ENCODE peak calls at places on chromosomes 5 and 9, in nine cellular contexts. One of them, this sample, is unnamed.
A peak's percentile ranks its signal among the peaks of the same experiment; 100 is the strongest.

GRCh38 chr5:1792842-1793266 is 6.8 kb downstream of the MRPL36 start:
- DNase-seq in NCI-H146: no peak
- DNase-seq in uterus: no peak
- DNase-seq in stimulated activated CD4-positive, alpha-beta T cell treated with anti-CD3 and anti-CD28 coated beads, Interleukin-1b, Interleukin-23, amount 100 ng/mL, for 48 hours: peak; percentile 82
- DNase-seq in Daoy: peak; percentile 93
- DNase-seq in CD8-positive, alpha-beta T cell: peak; percentile 75
- DNase-seq in psoas muscle: no peak
- DNase-seq in LoVo: peak; percentile 31
- DNase-seq in activated CD8-positive, alpha-beta memory T cell treated with anti-CD3 and anti-CD28 coated beads for 4 hours: peak; percentile 51
- DNase-seq in this sample: peak; percentile 85

GRCh38 chr9:71796368-71796767 is 28.1 kb upstream of the CEMIP2 start:
- DNase-seq in activated CD8-positive, alpha-beta memory T cell treated with anti-CD3 and anti-CD28 coated beads for 4 hours: no peak
- DNase-seq in Daoy: no peak
- DNase-seq in psoas muscle: no peak
- DNase-seq in NCI-H146: no peak
- DNase-seq in stimulated activated CD4-positive, alpha-beta T cell treated with anti-CD3 and anti-CD28 coated beads, Interleukin-1b, Interleukin-23, amount 100 ng/mL, for 48 hours: peak; percentile 42
- DNase-seq in LoVo: no peak
- DNase-seq in uterus: no peak
- DNase-seq in CD8-positive, alpha-beta T cell: no peak
- DNase-seq in this sample: no peak

GRCh38 chr5:157384971-157385709 is 74.9 kb upstream of the NIPAL4 start:
- DNase-seq in Daoy: peak; percentile 91
- DNase-seq in NCI-H146: no peak
- DNase-seq in psoas muscle: no peak
- DNase-seq in uterus: peak; percentile 73
- DNase-seq in stimulated activated CD4-positive, alpha-beta T cell treated with anti-CD3 and anti-CD28 coated beads, Interleukin-1b, Interleukin-23, amount 100 ng/mL, for 48 hours: no peak
- DNase-seq in LoVo: no peak
- DNase-seq in activated CD8-positive, alpha-beta memory T cell treated with anti-CD3 and anti-CD28 coated beads for 4 hours: no peak
- DNase-seq in CD8-positive, alpha-beta T cell: no peak
- DNase-seq in this sample: no peak

GRCh38 chr9:75087279-75087823 is 604 bp downstream of the NMRK1 start:
- DNase-seq in CD8-positive, alpha-beta T cell: peak; percentile 53
- DNase-seq in uterus: no peak
- DNase-seq in NCI-H146: no peak
- DNase-seq in stimulated activated CD4-positive, alpha-beta T cell treated with anti-CD3 and anti-CD28 coated beads, Interleukin-1b, Interleukin-23, amount 100 ng/mL, for 48 hours: peak; percentile 35
- DNase-seq in activated CD8-positive, alpha-beta memory T cell treated with anti-CD3 and anti-CD28 coated beads for 4 hours: no peak
- DNase-seq in psoas muscle: no peak
- DNase-seq in Daoy: peak; percentile 63
- DNase-seq in LoVo: peak; percentile 49
- DNase-seq in this sample: peak; percentile 55

GRCh38 chr9:38713426-38713825 is 6.5 kb downstream of the FAM240B start:
- DNase-seq in uterus: no peak
- DNase-seq in LoVo: no peak
- DNase-seq in psoas muscle: no peak
- DNase-seq in CD8-positive, alpha-beta T cell: no peak
- DNase-seq in activated CD8-positive, alpha-beta memory T cell treated with anti-CD3 and anti-CD28 coated beads for 4 hours: no peak
- DNase-seq in Daoy: peak; percentile 69
- DNase-seq in stimulated activated CD4-positive, alpha-beta T cell treated with anti-CD3 and anti-CD28 coated beads, Interleukin-1b, Interleukin-23, amount 100 ng/mL, for 48 hours: no peak
- DNase-seq in NCI-H146: no peak
- DNase-seq in this sample: no peak

GRCh38 chr5:54758038-54758437 is 227.4 kb downstream of the ESM1 start:
- DNase-seq in Daoy: no peak
- DNase-seq in NCI-H146: no peak
- DNase-seq in stimulated activated CD4-positive, alpha-beta T cell treated with anti-CD3 and anti-CD28 coated beads, Interleukin-1b, Interleukin-23, amount 100 ng/mL, for 48 hours: no peak
- DNase-seq in psoas muscle: no peak
- DNase-seq in uterus: no peak
- DNase-seq in LoVo: no peak
- DNase-seq in CD8-positive, alpha-beta T cell: no peak
- DNase-seq in activated CD8-positive, alpha-beta memory T cell treated with anti-CD3 and anti-CD28 coated beads for 4 hours: no peak
- DNase-seq in this sample: no peak

GRCh38 chr5:133848306-133848924 is 120.0 kb downstream of the C5orf15 start:
- DNase-seq in activated CD8-positive, alpha-beta memory T cell treated with anti-CD3 and anti-CD28 coated beads for 4 hours: no peak
- DNase-seq in Daoy: peak; percentile 90
- DNase-seq in uterus: no peak
- DNase-seq in NCI-H146: peak; percentile 56
- DNase-seq in CD8-positive, alpha-beta T cell: no peak
- DNase-seq in LoVo: no peak
- DNase-seq in stimulated activated CD4-positive, alpha-beta T cell treated with anti-CD3 and anti-CD28 coated beads, Interleukin-1b, Interleukin-23, amount 100 ng/mL, for 48 hours: no peak
- DNase-seq in psoas muscle: no peak
- DNase-seq in this sample: no peak

GRCh38 chr5:83471405-83472212 is at the start of gene VCAN:
- DNase-seq in stimulated activated CD4-positive, alpha-beta T cell treated with anti-CD3 and anti-CD28 coated beads, Interleukin-1b, Interleukin-23, amount 100 ng/mL, for 48 hours: no peak
- DNase-seq in LoVo: no peak
- DNase-seq in Daoy: peak; percentile 81
- DNase-seq in NCI-H146: no peak
- DNase-seq in uterus: peak; percentile 53
- DNase-seq in psoas muscle: peak; percentile 82
- DNase-seq in CD8-positive, alpha-beta T cell: no peak
- DNase-seq in activated CD8-positive, alpha-beta memory T cell treated with anti-CD3 and anti-CD28 coated beads for 4 hours: no peak
- DNase-seq in this sample: no peak

GRCh38 chr5:66727630-66728029 is 131.4 kb downstream of the MAST4 start:
- DNase-seq in LoVo: no peak
- DNase-seq in stimulated activated CD4-positive, alpha-beta T cell treated with anti-CD3 and anti-CD28 coated beads, Interleukin-1b, Interleukin-23, amount 100 ng/mL, for 48 hours: no peak
- DNase-seq in psoas muscle: no peak
- DNase-seq in CD8-positive, alpha-beta T cell: no peak
- DNase-seq in uterus: no peak
- DNase-seq in NCI-H146: no peak
- DNase-seq in Daoy: no peak
- DNase-seq in activated CD8-positive, alpha-beta memory T cell treated with anti-CD3 and anti-CD28 coated beads for 4 hours: no peak
- DNase-seq in this sample: no peak

GRCh38 chr9:21317956-21318923 is 13.1 kb upstream of the IFNA5 start:
- DNase-seq in psoas muscle: no peak
- DNase-seq in CD8-positive, alpha-beta T cell: no peak
- DNase-seq in LoVo: peak; percentile 67
- DNase-seq in activated CD8-positive, alpha-beta memory T cell treated with anti-CD3 and anti-CD28 coated beads for 4 hours: no peak
- DNase-seq in uterus: peak; percentile 17
- DNase-seq in Daoy: no peak
- DNase-seq in NCI-H146: peak; percentile 43
- DNase-seq in stimulated activated CD4-positive, alpha-beta T cell treated with anti-CD3 and anti-CD28 coated beads, Interleukin-1b, Interleukin-23, amount 100 ng/mL, for 48 hours: peak; percentile 10
- DNase-seq in this sample: peak; percentile 33

GRCh38 chr9:89661391-89661949 is 56.7 kb downstream of the GADD45G start:
- DNase-seq in psoas muscle: no peak
- DNase-seq in NCI-H146: peak; percentile 57
- DNase-seq in CD8-positive, alpha-beta T cell: no peak
- DNase-seq in activated CD8-positive, alpha-beta memory T cell treated with anti-CD3 and anti-CD28 coated beads for 4 hours: no peak
- DNase-seq in uterus: no peak
- DNase-seq in Daoy: no peak
- DNase-seq in LoVo: no peak
- DNase-seq in stimulated activated CD4-positive, alpha-beta T cell treated with anti-CD3 and anti-CD28 coated beads, Interleukin-1b, Interleukin-23, amount 100 ng/mL, for 48 hours: no peak
- DNase-seq in this sample: no peak

GRCh38 chr5:77645158-77645994 is 6.9 kb upstream of the OTP start:
- DNase-seq in LoVo: peak; percentile 53
- DNase-seq in stimulated activated CD4-positive, alpha-beta T cell treated with anti-CD3 and anti-CD28 coated beads, Interleukin-1b, Interleukin-23, amount 100 ng/mL, for 48 hours: no peak
- DNase-seq in psoas muscle: no peak
- DNase-seq in Daoy: peak; percentile 70
- DNase-seq in CD8-positive, alpha-beta T cell: no peak
- DNase-seq in NCI-H146: no peak
- DNase-seq in uterus: no peak
- DNase-seq in activated CD8-positive, alpha-beta memory T cell treated with anti-CD3 and anti-CD28 coated beads for 4 hours: no peak
- DNase-seq in this sample: peak; percentile 49

GRCh38 chr9:136551401-136552116 is 5.7 kb upstream of the NOTCH1 start:
- DNase-seq in Daoy: peak; percentile 88
- DNase-seq in activated CD8-positive, alpha-beta memory T cell treated with anti-CD3 and anti-CD28 coated beads for 4 hours: no peak
- DNase-seq in stimulated activated CD4-positive, alpha-beta T cell treated with anti-CD3 and anti-CD28 coated beads, Interleukin-1b, Interleukin-23, amount 100 ng/mL, for 48 hours: no peak
- DNase-seq in uterus: peak; percentile 90
- DNase-seq in CD8-positive, alpha-beta T cell: no peak
- DNase-seq in LoVo: peak; percentile 74
- DNase-seq in NCI-H146: no peak
- DNase-seq in psoas muscle: peak; percentile 80
- DNase-seq in this sample: no peak

GRCh38 chr5:15525679-15526275 is 25.8 kb downstream of the FBXL7 start:
- DNase-seq in uterus: no peak
- DNase-seq in NCI-H146: no peak
- DNase-seq in Daoy: no peak
- DNase-seq in CD8-positive, alpha-beta T cell: no peak
- DNase-seq in stimulated activated CD4-positive, alpha-beta T cell treated with anti-CD3 and anti-CD28 coated beads, Interleukin-1b, Interleukin-23, amount 100 ng/mL, for 48 hours: no peak
- DNase-seq in activated CD8-positive, alpha-beta memory T cell treated with anti-CD3 and anti-CD28 coated beads for 4 hours: no peak
- DNase-seq in LoVo: no peak
- DNase-seq in psoas muscle: no peak
- DNase-seq in this sample: no peak

GRCh38 chr5:153900703-153901395 is 137.9 kb downstream of the FAM114A2 start:
- DNase-seq in stimulated activated CD4-positive, alpha-beta T cell treated with anti-CD3 and anti-CD28 coated beads, Interleukin-1b, Interleukin-23, amount 100 ng/mL, for 48 hours: no peak
- DNase-seq in uterus: no peak
- DNase-seq in Daoy: no peak
- DNase-seq in psoas muscle: no peak
- DNase-seq in LoVo: no peak
- DNase-seq in CD8-positive, alpha-beta T cell: no peak
- DNase-seq in activated CD8-positive, alpha-beta memory T cell treated with anti-CD3 and anti-CD28 coated beads for 4 hours: no peak
- DNase-seq in NCI-H146: no peak
- DNase-seq in this sample: no peak

GRCh38 chr9:132012704-132013345 is 66.8 kb downstream of the MED27 start:
- DNase-seq in CD8-positive, alpha-beta T cell: no peak
- DNase-seq in psoas muscle: no peak
- DNase-seq in LoVo: no peak
- DNase-seq in NCI-H146: no peak
- DNase-seq in activated CD8-positive, alpha-beta memory T cell treated with anti-CD3 and anti-CD28 coated beads for 4 hours: no peak
- DNase-seq in stimulated activated CD4-positive, alpha-beta T cell treated with anti-CD3 and anti-CD28 coated beads, Interleukin-1b, Interleukin-23, amount 100 ng/mL, for 48 hours: no peak
- DNase-seq in Daoy: no peak
- DNase-seq in uterus: no peak
- DNase-seq in this sample: no peak

GRCh38 chr9:109453210-109453842 is 44.8 kb downstream of the PTPN3 start:
- DNase-seq in CD8-positive, alpha-beta T cell: no peak
- DNase-seq in activated CD8-positive, alpha-beta memory T cell treated with anti-CD3 and anti-CD28 coated beads for 4 hours: no peak
- DNase-seq in stimulated activated CD4-positive, alpha-beta T cell treated with anti-CD3 and anti-CD28 coated beads, Interleukin-1b, Interleukin-23, amount 100 ng/mL, for 48 hours: no peak
- DNase-seq in uterus: no peak
- DNase-seq in LoVo: no peak
- DNase-seq in Daoy: peak; percentile 92
- DNase-seq in NCI-H146: no peak
- DNase-seq in psoas muscle: no peak
- DNase-seq in this sample: no peak

GRCh38 chr5:8943301-8943700 is 602.6 kb downstream of the SEMA5A start:
- DNase-seq in uterus: no peak
- DNase-seq in CD8-positive, alpha-beta T cell: no peak
- DNase-seq in LoVo: no peak
- DNase-seq in NCI-H146: no peak
- DNase-seq in Daoy: peak; percentile 2
- DNase-seq in stimulated activated CD4-positive, alpha-beta T cell treated with anti-CD3 and anti-CD28 coated beads, Interleukin-1b, Interleukin-23, amount 100 ng/mL, for 48 hours: no peak
- DNase-seq in psoas muscle: no peak
- DNase-seq in activated CD8-positive, alpha-beta memory T cell treated with anti-CD3 and anti-CD28 coated beads for 4 hours: no peak
- DNase-seq in this sample: no peak

GRCh38 chr9:99778308-99778707 is 43.4 kb upstream of the NR4A3 start:
- DNase-seq in uterus: no peak
- DNase-seq in LoVo: peak; percentile 15
- DNase-seq in psoas muscle: no peak
- DNase-seq in Daoy: peak; percentile 91
- DNase-seq in activated CD8-positive, alpha-beta memory T cell treated with anti-CD3 and anti-CD28 coated beads for 4 hours: peak; percentile 6
- DNase-seq in CD8-positive, alpha-beta T cell: no peak
- DNase-seq in NCI-H146: no peak
- DNase-seq in stimulated activated CD4-positive, alpha-beta T cell treated with anti-CD3 and anti-CD28 coated beads, Interleukin-1b, Interleukin-23, amount 100 ng/mL, for 48 hours: peak; percentile 24
- DNase-seq in this sample: no peak

GRCh38 chr9:126494264-126494663 is 119.5 kb upstream of the LMX1B start:
- DNase-seq in NCI-H146: no peak
- DNase-seq in CD8-positive, alpha-beta T cell: no peak
- DNase-seq in activated CD8-positive, alpha-beta memory T cell treated with anti-CD3 and anti-CD28 coated beads for 4 hours: no peak
- DNase-seq in stimulated activated CD4-positive, alpha-beta T cell treated with anti-CD3 and anti-CD28 coated beads, Interleukin-1b, Interleukin-23, amount 100 ng/mL, for 48 hours: no peak
- DNase-seq in uterus: no peak
- DNase-seq in psoas muscle: no peak
- DNase-seq in LoVo: no peak
- DNase-seq in Daoy: no peak
- DNase-seq in this sample: no peak

GRCh38 chr5:41695920-41696582 is 174.2 kb downstream of the OXCT1 start:
- DNase-seq in NCI-H146: peak; percentile 3
- DNase-seq in uterus: no peak
- DNase-seq in activated CD8-positive, alpha-beta memory T cell treated with anti-CD3 and anti-CD28 coated beads for 4 hours: no peak
- DNase-seq in Daoy: no peak
- DNase-seq in stimulated activated CD4-positive, alpha-beta T cell treated with anti-CD3 and anti-CD28 coated beads, Interleukin-1b, Interleukin-23, amount 100 ng/mL, for 48 hours: no peak
- DNase-seq in CD8-positive, alpha-beta T cell: no peak
- DNase-seq in LoVo: no peak
- DNase-seq in psoas muscle: no peak
- DNase-seq in this sample: no peak

GRCh38 chr9:121895836-121896544 is 197.1 kb downstream of the TTLL11 start:
- DNase-seq in uterus: peak; percentile 83
- DNase-seq in activated CD8-positive, alpha-beta memory T cell treated with anti-CD3 and anti-CD28 coated beads for 4 hours: no peak
- DNase-seq in psoas muscle: no peak
- DNase-seq in NCI-H146: no peak
- DNase-seq in Daoy: peak; percentile 62
- DNase-seq in LoVo: peak; percentile 14
- DNase-seq in stimulated activated CD4-positive, alpha-beta T cell treated with anti-CD3 and anti-CD28 coated beads, Interleukin-1b, Interleukin-23, amount 100 ng/mL, for 48 hours: no peak
- DNase-seq in CD8-positive, alpha-beta T cell: no peak
- DNase-seq in this sample: no peak

GRCh38 chr9:122015165-122015821 is 77.8 kb downstream of the TTLL11 start:
- DNase-seq in stimulated activated CD4-positive, alpha-beta T cell treated with anti-CD3 and anti-CD28 coated beads, Interleukin-1b, Interleukin-23, amount 100 ng/mL, for 48 hours: no peak
- DNase-seq in LoVo: no peak
- DNase-seq in NCI-H146: no peak
- DNase-seq in CD8-positive, alpha-beta T cell: no peak
- DNase-seq in Daoy: no peak
- DNase-seq in psoas muscle: no peak
- DNase-seq in activated CD8-positive, alpha-beta memory T cell treated with anti-CD3 and anti-CD28 coated beads for 4 hours: no peak
- DNase-seq in uterus: no peak
- DNase-seq in this sample: no peak

GRCh38 chr9:99868845-99869244 is 37.6 kb upstream of the STX17 start:
- DNase-seq in LoVo: no peak
- DNase-seq in stimulated activated CD4-positive, alpha-beta T cell treated with anti-CD3 and anti-CD28 coated beads, Interleukin-1b, Interleukin-23, amount 100 ng/mL, for 48 hours: no peak
- DNase-seq in uterus: no peak
- DNase-seq in activated CD8-positive, alpha-beta memory T cell treated with anti-CD3 and anti-CD28 coated beads for 4 hours: no peak
- DNase-seq in psoas muscle: no peak
- DNase-seq in NCI-H146: no peak
- DNase-seq in Daoy: peak; percentile 21
- DNase-seq in CD8-positive, alpha-beta T cell: no peak
- DNase-seq in this sample: no peak

GRCh38 chr9:35510745-35511428 is 21.0 kb downstream of the RUSC2 start:
- DNase-seq in psoas muscle: peak; percentile 83
- DNase-seq in Daoy: peak; percentile 93
- DNase-seq in LoVo: peak; percentile 74
- DNase-seq in CD8-positive, alpha-beta T cell: no peak
- DNase-seq in activated CD8-positive, alpha-beta memory T cell treated with anti-CD3 and anti-CD28 coated beads for 4 hours: no peak
- DNase-seq in stimulated activated CD4-positive, alpha-beta T cell treated with anti-CD3 and anti-CD28 coated beads, Interleukin-1b, Interleukin-23, amount 100 ng/mL, for 48 hours: no peak
- DNase-seq in NCI-H146: no peak
- DNase-seq in uterus: peak; percentile 87
- DNase-seq in this sample: no peak

GRCh38 chr5:151718653-151719052 is 31.9 kb upstream of the SPARC start:
- DNase-seq in CD8-positive, alpha-beta T cell: no peak
- DNase-seq in uterus: no peak
- DNase-seq in psoas muscle: no peak
- DNase-seq in activated CD8-positive, alpha-beta memory T cell treated with anti-CD3 and anti-CD28 coated beads for 4 hours: no peak
- DNase-seq in Daoy: no peak
- DNase-seq in NCI-H146: no peak
- DNase-seq in LoVo: no peak
- DNase-seq in stimulated activated CD4-positive, alpha-beta T cell treated with anti-CD3 and anti-CD28 coated beads, Interleukin-1b, Interleukin-23, amount 100 ng/mL, for 48 hours: no peak
- DNase-seq in this sample: no peak

GRCh38 chr5:9473624-9474023 is 72.3 kb downstream of the SEMA5A start:
- DNase-seq in stimulated activated CD4-positive, alpha-beta T cell treated with anti-CD3 and anti-CD28 coated beads, Interleukin-1b, Interleukin-23, amount 100 ng/mL, for 48 hours: no peak
- DNase-seq in activated CD8-positive, alpha-beta memory T cell treated with anti-CD3 and anti-CD28 coated beads for 4 hours: no peak
- DNase-seq in uterus: no peak
- DNase-seq in NCI-H146: no peak
- DNase-seq in Daoy: no peak
- DNase-seq in CD8-positive, alpha-beta T cell: no peak
- DNase-seq in LoVo: no peak
- DNase-seq in psoas muscle: no peak
- DNase-seq in this sample: no peak

GRCh38 chr9:133188006-133188842 is 20.8 kb downstream of the OBP2B start:
- DNase-seq in Daoy: peak; percentile 51
- DNase-seq in CD8-positive, alpha-beta T cell: no peak
- DNase-seq in stimulated activated CD4-positive, alpha-beta T cell treated with anti-CD3 and anti-CD28 coated beads, Interleukin-1b, Interleukin-23, amount 100 ng/mL, for 48 hours: no peak
- DNase-seq in activated CD8-positive, alpha-beta memory T cell treated with anti-CD3 and anti-CD28 coated beads for 4 hours: no peak
- DNase-seq in psoas muscle: no peak
- DNase-seq in NCI-H146: peak; percentile 68
- DNase-seq in uterus: no peak
- DNase-seq in LoVo: peak; percentile 32
- DNase-seq in this sample: no peak

GRCh38 chr9:137534256-137535119 is 15.7 kb downstream of the PNPLA7 start:
- DNase-seq in CD8-positive, alpha-beta T cell: no peak
- DNase-seq in stimulated activated CD4-positive, alpha-beta T cell treated with anti-CD3 and anti-CD28 coated beads, Interleukin-1b, Interleukin-23, amount 100 ng/mL, for 48 hours: peak; percentile 14
- DNase-seq in activated CD8-positive, alpha-beta memory T cell treated with anti-CD3 and anti-CD28 coated beads for 4 hours: no peak
- DNase-seq in psoas muscle: no peak
- DNase-seq in uterus: no peak
- DNase-seq in NCI-H146: peak; percentile 67
- DNase-seq in LoVo: peak; percentile 72
- DNase-seq in Daoy: peak; percentile 65
- DNase-seq in this sample: peak; percentile 39

GRCh38 chr9:131008909-131009618 is at the start of gene LAMC3:
- DNase-seq in LoVo: no peak
- DNase-seq in stimulated activated CD4-positive, alpha-beta T cell treated with anti-CD3 and anti-CD28 coated beads, Interleukin-1b, Interleukin-23, amount 100 ng/mL, for 48 hours: no peak
- DNase-seq in uterus: no peak
- DNase-seq in NCI-H146: peak; percentile 51
- DNase-seq in psoas muscle: peak; percentile 24
- DNase-seq in activated CD8-positive, alpha-beta memory T cell treated with anti-CD3 and anti-CD28 coated beads for 4 hours: no peak
- DNase-seq in Daoy: peak; percentile 63
- DNase-seq in CD8-positive, alpha-beta T cell: no peak
- DNase-seq in this sample: no peak

GRCh38 chr5:122093861-122094650 is 16.0 kb upstream of the LOX start:
- DNase-seq in CD8-positive, alpha-beta T cell: no peak
- DNase-seq in stimulated activated CD4-positive, alpha-beta T cell treated with anti-CD3 and anti-CD28 coated beads, Interleukin-1b, Interleukin-23, amount 100 ng/mL, for 48 hours: no peak
- DNase-seq in LoVo: no peak
- DNase-seq in uterus: no peak
- DNase-seq in NCI-H146: no peak
- DNase-seq in activated CD8-positive, alpha-beta memory T cell treated with anti-CD3 and anti-CD28 coated beads for 4 hours: no peak
- DNase-seq in Daoy: no peak
- DNase-seq in psoas muscle: no peak
- DNase-seq in this sample: no peak